ENCODE peak calls at places on chromosome 21, in four cellular contexts. Z is esophagus mucosa; Y is GM12878; G is activated naive CD8-positive, alpha-beta T cell treated with anti-CD3 and anti-CD28 coated beads, Interleukin-2, amount 50 U/mL, for 24 hours. N is an unnamed sample.

GRCh38 chr21:16084776-16085364 is 355.1 kb downstream of the USP25 start:
- ATAC-seq in Y (no peak), G (no peak), Z (no peak), N (no peak)

GRCh38 chr21:33854604-33855003 is 61.0 kb downstream of the ATP5PO start:
- ATAC-seq in G (no peak), Y (no peak), Z (peak; percentile 80), N (no peak)

GRCh38 chr21:35521852-35522505 is 472.9 kb upstream of the RUNX1 start:
- ATAC-seq in Y (no peak), G (no peak), Z (peak; percentile 51), N (no peak)

GRCh38 chr21:46060596-46061061 is 37.3 kb upstream of the COL6A2 start:
- ATAC-seq in Z (peak; percentile 19), G (peak; percentile 67), Y (no peak), N (no peak)

GRCh38 chr21:33685613-33686197 is 43.4 kb downstream of the ITSN1 start:
- ATAC-seq in G (no peak), Y (peak; percentile 56), Z (no peak), N (no peak)

GRCh38 chr21:44285547-44285992 is at the start of gene AIRE:
- ATAC-seq in G (no peak), Y (no peak), Z (peak; percentile 12), N (no peak)

GRCh38 chr21:23543334-23543733 is 2063.9 kb downstream of the MRPL39 start:
- ATAC-seq in G (no peak), Y (no peak), Z (no peak), N (no peak)

GRCh38 chr21:43315244-43316137 is 111.4 kb downstream of the SIK1 start:
- ATAC-seq in Y (no peak), G (no peak), Z (no peak), N (no peak)

GRCh38 chr21:42850866-42851391 is 28.4 kb downstream of the WDR4 start:
- ATAC-seq in G (peak; percentile 44), Z (peak; percentile 58), Y (peak; percentile 92), N (no peak)

GRCh38 chr21:42193131-42193671 is 25.7 kb upstream of the ABCG1 start:
- ATAC-seq in Y (no peak), Z (peak; percentile 43), G (peak; percentile 70), N (peak; percentile 18)

GRCh38 chr21:35478096-35479080 is 429.3 kb upstream of the RUNX1 start:
- ATAC-seq in Y (no peak), G (no peak), Z (no peak), N (no peak)

GRCh38 chr21:28444567-28444966 is 548.1 kb downstream of the LTN1 start:
- ATAC-seq in Y (no peak), G (no peak), Z (no peak), N (no peak)

GRCh38 chr21:35587841-35588390 is 472.4 kb downstream of the SETD4 start:
- ATAC-seq in Y (no peak), Z (no peak), G (no peak), N (no peak)

GRCh38 chr21:25750085-25750484 is 15.3 kb downstream of the GABPA start:
- ATAC-seq in Y (no peak), G (peak; percentile 46), Z (no peak), N (no peak)

GRCh38 chr21:42991992-42992740 is 17.8 kb downstream of the PKNOX1 start:
- ATAC-seq in G (no peak), Y (peak; percentile 21), Z (no peak), N (no peak)

GRCh38 chr21:16418663-16419062 is 688.9 kb downstream of the USP25 start:
- ATAC-seq in Z (no peak), G (no peak), Y (peak; percentile 26), N (no peak)

GRCh38 chr21:25457411-25457810 is 149.9 kb downstream of the MRPL39 start:
- ATAC-seq in G (peak; percentile 51), Y (peak; percentile 60), Z (peak; percentile 37), N (peak; percentile 56)

GRCh38 chr21:41973861-41974751 is 20.3 kb upstream of the C2CD2 start:
- ATAC-seq in G (no peak), Z (peak; percentile 39), Y (peak; percentile 65), N (peak; percentile 51)

GRCh38 chr21:42373908-42374455 is 7.6 kb upstream of the TFF1 start:
- ATAC-seq in G (no peak), Z (no peak), Y (no peak), N (no peak)

GRCh38 chr21:23316190-23316589 is 2291.1 kb downstream of the MRPL39 start:
- ATAC-seq in Y (no peak), Z (no peak), G (no peak), N (no peak)

GRCh38 chr21:43925096-43925481 is 60.1 kb downstream of the AGPAT3 start:
- ATAC-seq in G (no peak), Z (peak; percentile 23), Y (no peak), N (no peak)

GRCh38 chr21:37575536-37576083 is 209.0 kb downstream of the DYRK1A start:
- ATAC-seq in G (no peak), Z (no peak), Y (no peak), N (no peak)

GRCh38 chr21:42039470-42039901 is 29.3 kb upstream of the ZBTB21 start:
- ATAC-seq in Z (peak; percentile 13), G (no peak), Y (no peak), N (no peak)

GRCh38 chr21:46256501-46256994 is 28.0 kb upstream of the LSS start:
- ATAC-seq in Y (no peak), Z (no peak), G (no peak), N (no peak)

GRCh38 chr21:44897326-44898010 is 23.2 kb downstream of the ITGB2 start:
- ATAC-seq in G (peak; percentile 34), Z (peak; percentile 52), Y (peak; percentile 31), N (no peak)

GRCh38 chr21:23463365-23463764 is 2143.9 kb downstream of the MRPL39 start:
- ATAC-seq in G (no peak), Y (no peak), Z (no peak), N (no peak)

GRCh38 chr21:25183577-25183976 is 423.7 kb downstream of the MRPL39 start:
- ATAC-seq in Z (no peak), Y (no peak), G (no peak), N (no peak)

N was measured in activated CD4-positive, CD25-positive, alpha-beta regulatory T cell treated with anti-CD3 and anti-CD28 coated beads, Interleukin-2, amount 50 U/mL, for 24 hours.